ENCODE peak calls at places on chromosome 5, in five cellular contexts. V, E, L, I and Q are unnamed samples.

GRCh38 chr5:126970517-126971017 is 59.8 kb downstream of the MARCHF3 start:
- DNase-seq in I (peak; percentile 47), E (peak; percentile 57), L (no peak), V (no peak), Q (peak; percentile 83)

GRCh38 chr5:34804913-34805312 is 34.1 kb upstream of the TTC23L start:
- DNase-seq in V (no peak), L (no peak), I (no peak), E (no peak), Q (peak; percentile 68)

GRCh38 chr5:74686962-74687751 is 2.1 kb downstream of the HEXB start:
- DNase-seq in L (no peak), I (no peak), E (peak; percentile 21), V (no peak), Q (peak; percentile 21)

GRCh38 chr5:137498736-137499505 is at the start of gene SPOCK1:
- DNase-seq in L (no peak), V (peak; percentile 96), I (peak; percentile 76), E (peak; percentile 95), Q (peak; percentile 39)

GRCh38 chr5:113162208-113162607 is 185.6 kb downstream of the DCP2 start:
- DNase-seq in E (no peak), V (no peak), L (peak; percentile 6), I (no peak), Q (peak; percentile 14)

GRCh38 chr5:163410505-163410904 is 26.9 kb upstream of the CCNG1 start:
- DNase-seq in I (no peak), V (no peak), L (no peak), E (no peak), Q (no peak)

GRCh38 chr5:168039485-168040005 is 251.9 kb upstream of the WWC1 start:
- DNase-seq in E (no peak), V (peak; percentile 33), I (no peak), L (no peak), Q (no peak)

GRCh38 chr5:178241259-178241658 is 8.7 kb upstream of the PHYKPL start:
- DNase-seq in V (no peak), I (no peak), L (peak; percentile 60), E (no peak), Q (no peak)

GRCh38 chr5:88787856-88788255 is 95.1 kb downstream of the MEF2C start:
- DNase-seq in I (peak; percentile 81), L (no peak), V (no peak), E (peak; percentile 21), Q (peak; percentile 47)

GRCh38 chr5:91266184-91266705 is 116.9 kb downstream of the ARRDC3 start:
- DNase-seq in V (no peak), E (peak; percentile 86), I (peak; percentile 61), L (no peak), Q (peak; percentile 68)

GRCh38 chr5:168291961-168292782 is 727 bp downstream of the WWC1 start:
- DNase-seq in V (peak; percentile 68), L (no peak), E (peak; percentile 37), I (no peak), Q (no peak)

GRCh38 chr5:108168915-108169314 is 213.0 kb downstream of the FBXL17 start:
- DNase-seq in E (no peak), I (no peak), V (no peak), L (no peak), Q (no peak)

GRCh38 chr5:20972419-20972925 is 984.5 kb upstream of the CDH18 start:
- DNase-seq in E (no peak), V (peak; percentile 26), I (peak; percentile 79), L (no peak), Q (peak; percentile 48)

DNA sequence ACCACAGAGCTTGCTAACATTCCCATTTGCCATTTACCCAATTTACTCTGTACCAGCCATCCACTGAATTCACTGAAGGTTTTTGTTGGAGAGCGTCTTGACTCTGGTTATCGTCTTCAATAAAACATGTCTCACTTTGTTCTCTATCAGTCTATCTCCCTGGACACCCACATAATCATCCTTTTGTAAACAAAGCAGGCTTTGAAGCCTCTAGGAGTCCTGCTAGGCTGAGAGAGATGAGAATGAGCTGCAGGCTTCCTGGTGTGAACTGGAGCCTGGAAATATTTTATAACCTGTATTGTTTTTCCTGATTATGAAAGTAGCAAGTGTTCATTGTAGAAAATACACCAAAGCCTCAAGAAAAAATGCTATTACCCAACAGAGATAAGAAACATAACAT is 140.6 kb upstream of the ZNF366 start:
- DNase-seq in E (no peak), V (no peak), L (no peak), I (no peak), Q (no peak)
- H3K27ac ChIP-seq in E (no peak overlapping the region), V (no peak overlapping the region), L (no peak overlapping the region), I (no peak overlapping the region), Q (no peak overlapping the region)

GRCh38 chr5:73442152-73442860 is 6.3 kb downstream of the FOXD1 start:
- DNase-seq in V (peak; percentile 16), I (no peak), E (peak; percentile 3), L (no peak), Q (no peak)

GRCh38 chr5:73441377-73441776 is 7.2 kb downstream of the FOXD1 start:
- DNase-seq in L (no peak), V (no peak), E (peak; percentile 35), I (no peak), Q (no peak)

GRCh38 chr5:73438048-73438896 is 10.3 kb downstream of the FOXD1 start:
- DNase-seq in V (no peak), I (peak; percentile 8), L (no peak), E (peak; percentile 35), Q (no peak)

GRCh38 chr5:73438897-73439470 is 9.6 kb downstream of the FOXD1 start:
- DNase-seq in V (no peak), I (no peak), E (peak; percentile 26), L (no peak), Q (no peak)

DNA sequence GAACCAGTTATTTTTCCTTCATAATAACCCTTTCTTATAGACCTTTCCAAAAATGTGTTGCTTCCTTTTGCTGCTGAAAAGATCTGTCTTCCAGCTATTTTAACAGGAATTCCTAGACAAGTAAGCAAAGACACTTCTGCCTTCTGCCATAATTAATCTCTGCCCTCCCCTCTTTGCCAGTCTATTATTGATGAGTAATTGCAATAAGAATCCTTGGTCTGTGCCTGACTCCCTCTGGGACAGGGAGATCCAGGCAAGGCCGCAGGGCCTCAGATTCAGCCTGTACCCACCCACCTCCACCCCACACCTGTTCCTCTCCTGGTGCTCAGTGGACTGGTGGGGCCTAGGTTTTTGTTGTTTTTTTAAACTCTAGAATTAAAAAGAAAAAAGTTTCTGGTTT is 8.3 kb downstream of the FOXD1 start:
- DNase-seq in V (no peak), L (no peak), I (no peak), E (peak; percentile 63), Q (no peak)
- H3K27me3 ChIP-seq in V (peaks cover 100% of the 10 kb centered on the region), L (peaks cover 18% of the 10 kb centered on the region), I (no peaks in the 10 kb centered on the region), E (no peaks in the 10 kb centered on the region), Q (no peaks in the 10 kb centered on the region)

GRCh38 chr5:179464631-179465030 is 85.7 kb upstream of the RUFY1 start:
- DNase-seq in V (no peak), E (no peak), L (no peak), I (no peak), Q (no peak)
- TF ChIP-seq EZH2 in V (no peak), E (no peak), L (no peak), I (no peak), Q (no peak)

GRCh38 chr5:133227082-133227481 is 175.3 kb downstream of the HSPA4 start:
- DNase-seq in I (no peak), V (no peak), L (no peak), E (no peak), Q (no peak)

GRCh38 chr5:133226186-133226585 is 174.4 kb downstream of the HSPA4 start:
- DNase-seq in L (no peak), V (no peak), I (no peak), E (no peak), Q (no peak)

GRCh38 chr5:133227897-133228296 is 176.1 kb downstream of the HSPA4 start:
- DNase-seq in V (no peak), E (no peak), L (no peak), I (no peak), Q (no peak)

GRCh38 chr5:133228316-133228715 is 176.5 kb downstream of the HSPA4 start:
- DNase-seq in V (no peak), I (no peak), E (no peak), L (no peak), Q (no peak)

GRCh38 chr5:133225671-133226152 is 173.9 kb downstream of the HSPA4 start:
- DNase-seq in V (no peak), L (no peak), I (peak; percentile 54), E (peak; percentile 28), Q (no peak)
- H3K27ac ChIP-seq in V (no peak overlapping the region), L (no peak overlapping the region), I (no peak overlapping the region), E (no peak overlapping the region), Q (no peak overlapping the region)

GRCh38 chr5:32714836-32715235 is 3.7 kb downstream of the NPR3 start:
- DNase-seq in E (peak; percentile 16), V (no peak), I (peak; percentile 43), L (no peak), Q (peak; percentile 44)
- H3K27me3 ChIP-seq in E (no peaks in the 10 kb centered on the region), V (peaks cover 69% of the 10 kb centered on the region), I (peaks cover 16% of the 10 kb centered on the region), L (no peaks in the 10 kb centered on the region), Q (no peaks in the 10 kb centered on the region)

DNA sequence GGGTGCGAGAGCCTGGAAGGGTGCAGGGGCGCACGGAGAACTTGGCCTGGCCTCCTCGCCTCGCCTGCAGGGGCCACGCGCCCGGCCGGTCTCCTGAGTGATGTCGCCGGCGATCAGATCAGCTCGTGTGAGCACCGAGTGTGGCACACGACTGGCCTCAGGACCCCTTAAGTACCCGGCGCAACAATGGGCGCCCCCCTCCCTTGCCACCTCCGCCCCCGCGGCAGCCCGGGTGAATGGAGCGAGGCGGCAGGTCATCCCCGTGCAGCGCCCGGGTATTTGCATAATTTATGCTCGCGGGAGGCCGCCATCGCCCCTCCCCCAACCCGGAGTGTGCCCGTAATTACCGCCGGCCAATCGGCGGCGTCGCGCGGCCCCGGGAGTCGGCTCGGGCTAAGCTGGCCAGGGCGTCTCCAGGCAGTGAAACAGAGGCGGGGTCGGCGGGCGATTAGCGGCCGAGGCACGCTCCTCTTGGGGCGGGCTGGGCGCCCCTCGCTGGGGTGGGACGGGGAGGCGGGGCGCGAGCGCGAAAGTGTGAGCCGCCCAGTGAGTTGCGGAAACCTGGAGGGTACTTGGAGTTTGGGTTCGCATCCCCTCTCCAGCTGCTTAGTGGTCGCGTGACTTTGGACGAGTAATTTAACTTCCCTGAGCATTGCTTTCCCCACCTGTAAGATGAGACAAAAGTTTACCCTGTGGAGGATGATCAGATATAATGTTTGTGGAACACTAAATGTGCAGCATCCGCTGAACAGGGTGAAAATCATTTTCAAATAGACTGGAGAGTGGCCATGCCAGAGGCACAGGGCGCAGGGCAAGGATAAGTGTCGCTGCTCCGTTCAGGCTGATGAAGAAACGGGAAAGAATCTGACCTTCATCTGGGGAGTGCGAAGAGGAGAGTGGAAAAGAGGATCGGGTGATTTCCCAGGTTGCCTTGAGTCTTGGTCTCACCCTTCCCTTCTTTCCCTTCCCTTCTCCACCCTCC is at the start of gene NEUROG1:
- DNase-seq in L (no peak), I (no peak), E (no peak), V (peak; percentile 96), Q (no peak)
- TF ChIP-seq EZH2 in L (no peak), I (peak; percentile 35), E (peak; percentile 64), V (peak; percentile 79), Q (peak; percentile 84)